ENCODE peak calls at places on chromosomes 5 and 9, in six cellular contexts. W, J, X, L, R and P are unnamed samples.

GRCh38 chr5:168874713-168875380 is 295.7 kb upstream of the PANK3 start:
- DNase-seq in W (peak), J (no peak), X (no peak), L (no peak), R (no peak), P (peak)

GRCh38 chr9:545480-545879 is 296.0 kb upstream of the DMRT1 start:
- DNase-seq in W (no peak), J (no peak), X (no peak), L (no peak), R (no peak), P (no peak)

GRCh38 chr5:38340961-38341500 is 82.7 kb downstream of the EGFLAM start:
- DNase-seq in W (no peak), J (no peak), X (no peak), L (no peak), R (no peak), P (no peak)

GRCh38 chr9:96382175-96382574 is 1.3 kb downstream of the SLC35D2 start:
- DNase-seq in W (no peak), J (no peak), X (no peak), L (no peak), R (no peak), P (peak)

GRCh38 chr5:75362474-75362975 is 25.5 kb downstream of the HMGCR start:
- DNase-seq in W (no peak), J (no peak), X (no peak), L (no peak), R (no peak), P (no peak)

GRCh38 chr9:13487071-13487470 is 207.6 kb upstream of the MPDZ start:
- DNase-seq in W (no peak), J (no peak), X (no peak), L (no peak), R (no peak), P (no peak)

GRCh38 chr9:22041329-22041728 is 32.2 kb upstream of the CDKN2B start:
- DNase-seq in W (no peak), J (no peak), X (no peak), L (no peak), R (no peak), P (no peak)

GRCh38 chr5:537621-538071 is 13.4 kb upstream of the SLC9A3 start:
- DNase-seq in W (no peak), J (no peak), X (no peak), L (no peak), R (no peak), P (no peak)

GRCh38 chr9:137022620-137023008 is 5.4 kb downstream of the ABCA2 start:
- DNase-seq in W (no peak), J (no peak), X (no peak), L (no peak), R (no peak), P (no peak)

GRCh38 chr5:111596705-111597104 is 84.4 kb upstream of the STARD4 start:
- DNase-seq in W (no peak), J (no peak), X (no peak), L (no peak), R (no peak), P (no peak)

GRCh38 chr9:96417051-96417586 is 1.1 kb downstream of the ZNF367 start:
- DNase-seq in W (peak), J (peak), X (peak), L (peak), R (peak), P (peak)

GRCh38 chr9:88680505-88681160 is 145.7 kb downstream of the NXNL2 start:
- DNase-seq in W (no peak), J (no peak), X (no peak), L (no peak), R (no peak), P (no peak)

GRCh38 chr5:164392531-164392930 is 887.1 kb downstream of the MAT2B start:
- DNase-seq in W (no peak), J (no peak), X (no peak), L (no peak), R (no peak), P (no peak)

GRCh38 chr5:81971086-81971693 is 633 bp upstream of the ATG10 start:
- DNase-seq in W (no peak), J (peak), X (peak), L (no peak), R (no peak), P (no peak)

GRCh38 chr5:71887680-71888079 is 168.6 kb downstream of the CARTPT start:
- DNase-seq in W (no peak), J (no peak), X (no peak), L (no peak), R (no peak), P (peak)

GRCh38 chr5:42423285-42424152 is at the start of gene GHR:
- DNase-seq in W (peak), J (peak), X (peak), L (peak), R (peak), P (peak)

GRCh38 chr9:69923972-69924371 is 103.4 kb downstream of the CFAP95 start:
- DNase-seq in W (no peak), J (no peak), X (no peak), L (no peak), R (no peak), P (no peak)

GRCh38 chr5:152164860-152165259 is 240.2 kb upstream of the GLRA1 start:
- DNase-seq in W (peak), J (no peak), X (no peak), L (no peak), R (no peak), P (no peak)

GRCh38 chr9:110320651-110321050 is 17.0 kb downstream of the TXNDC8 start:
- DNase-seq in W (no peak), J (no peak), X (no peak), L (no peak), R (no peak), P (no peak)

GRCh38 chr9:33943389-33943788 is 105.3 kb downstream of the UBAP2 start:
- DNase-seq in W (no peak), J (no peak), X (no peak), L (no peak), R (no peak), P (no peak)

GRCh38 chr9:128150594-128151342 is 1.5 kb downstream of the LCN2 start:
- DNase-seq in W (peak), J (no peak), X (peak), L (peak), R (no peak), P (peak)

GRCh38 chr9:119004618-119004990 is 364.6 kb downstream of the BRINP1 start:
- DNase-seq in W (no peak), J (no peak), X (no peak), L (no peak), R (no peak), P (no peak)

GRCh38 chr5:33441241-33441844 is 578 bp downstream of the TARS1 start:
- DNase-seq in W (no peak), J (no peak), X (peak), L (no peak), R (no peak), P (peak)

GRCh38 chr9:134034215-134035040 is 9.1 kb downstream of the BRD3OS start:
- DNase-seq in W (no peak), J (no peak), X (no peak), L (no peak), R (no peak), P (no peak)

GRCh38 chr5:60489856-60490255 is 210.1 kb downstream of the DEPDC1B start:
- DNase-seq in W (no peak), J (no peak), X (no peak), L (no peak), R (no peak), P (no peak)

GRCh38 chr9:100884518-100884917 is 144.0 kb upstream of the PLPPR1 start:
- DNase-seq in W (no peak), J (no peak), X (no peak), L (no peak), R (no peak), P (no peak)

GRCh38 chr5:140591747-140592372 is 27.2 kb downstream of the SLC35A4 start:
- DNase-seq in W (no peak), J (no peak), X (no peak), L (no peak), R (no peak), P (no peak)

GRCh38 chr5:74822288-74822687 is 43.9 kb downstream of the FAM169A start:
- DNase-seq in W (no peak), J (no peak), X (no peak), L (no peak), R (no peak), P (no peak)

GRCh38 chr9:132733133-132733815 is 63.0 kb downstream of the GTF3C4 start:
- DNase-seq in W (no peak), J (peak), X (no peak), L (no peak), R (no peak), P (no peak)

GRCh38 chr5:82912462-82912861 is 164.7 kb downstream of the TMEM167A start:
- DNase-seq in W (no peak), J (no peak), X (peak), L (no peak), R (no peak), P (no peak)

GRCh38 chr5:145941677-145942130 is 5.3 kb downstream of the SH3RF2 start:
- DNase-seq in W (no peak), J (no peak), X (no peak), L (no peak), R (no peak), P (no peak)

GRCh38 chr5:142753114-142753764 is 16.9 kb upstream of the ARHGAP26 start:
- DNase-seq in W (no peak), J (peak), X (no peak), L (no peak), R (no peak), P (no peak)

GRCh38 chr5:159174511-159175168 is 34.7 kb downstream of the RNF145 start:
- DNase-seq in W (no peak), J (no peak), X (no peak), L (no peak), R (no peak), P (no peak)

GRCh38 chr5:178398856-178399722 is 166.5 kb upstream of the PHYKPL start:
- DNase-seq in W (no peak), J (peak), X (no peak), L (no peak), R (no peak), P (no peak)

GRCh38 chr9:137674307-137675305 is 55.8 kb downstream of the EHMT1 start:
- DNase-seq in W (no peak), J (no peak), X (no peak), L (no peak), R (no peak), P (no peak)

GRCh38 chr5:176995896-176996767 is 10.4 kb downstream of the UIMC1 start:
- DNase-seq in W (no peak), J (no peak), X (no peak), L (no peak), R (no peak), P (no peak)

GRCh38 chr5:98638701-98639100 is 134.8 kb upstream of the RGMB start:
- DNase-seq in W (no peak), J (no peak), X (no peak), L (no peak), R (no peak), P (no peak)

GRCh38 chr9:115691686-115692085 is 461.9 kb upstream of the PAPPA start:
- DNase-seq in W (no peak), J (no peak), X (no peak), L (no peak), R (no peak), P (no peak)

GRCh38 chr5:142770650-142771609 is 753 bp downstream of the ARHGAP26 start:
- DNase-seq in W (peak), J (peak), X (peak), L (peak), R (peak), P (peak)